ENCODE peak calls at places on chromosomes 7 and 10, in seven cellular contexts. C is tibial nerve, A is mesenchymal stem cell, X is thoracic aorta, F is heart right ventricle, Q is psoas muscle, U is stomach. L is an unnamed sample.

GRCh38 chr7:128197586-128197985 is 43.5 kb upstream of the LEP start:
- DNase-seq in U (no peak), A (no peak), X (no peak), F (no peak), Q (no peak), C (no peak), L (no peak)

GRCh38 chr7:6248581-6248980 is 23.8 kb downstream of the CYTH3 start:
- DNase-seq in U (no peak), A (peak; percentile 90), Q (no peak), F (no peak), C (no peak), X (no peak), L (no peak)

GRCh38 chr10:58102897-58103296 is 164.8 kb downstream of the IPMK start:
- DNase-seq in X (no peak), U (no peak), A (no peak), Q (no peak), F (no peak), C (no peak), L (no peak)

GRCh38 chr10:36042135-36042534 is 400.0 kb upstream of the FZD8 start:
- DNase-seq in F (no peak), A (peak; percentile 5), U (no peak), X (no peak), C (no peak), Q (no peak), L (no peak)

GRCh38 chr7:16915405-16915804 is 33.6 kb upstream of the AGR3 start:
- DNase-seq in X (no peak), Q (no peak), C (no peak), U (no peak), F (no peak), A (peak; percentile 88), L (no peak)

GRCh38 chr7:116098175-116098574 is 67.6 kb upstream of the TFEC start:
- DNase-seq in U (no peak), Q (no peak), A (no peak), X (no peak), F (no peak), C (no peak), L (no peak)

GRCh38 chr10:69064762-69065328 is 23.1 kb upstream of the SRGN start:
- DNase-seq in U (no peak), A (no peak), Q (no peak), F (no peak), C (no peak), X (no peak), L (no peak)

GRCh38 chr10:11444531-11445228 is 166.8 kb downstream of the USP6NL start:
- DNase-seq in U (no peak), Q (no peak), A (no peak), C (no peak), F (no peak), X (no peak), L (no peak)

GRCh38 chr10:1159131-1160061 is 103.2 kb downstream of the WDR37 start:
- DNase-seq in U (peak; percentile 17), A (no peak), C (no peak), X (no peak), Q (no peak), F (no peak), L (no peak)

GRCh38 chr10:34801066-34801738 is 13.9 kb downstream of the PARD3 start:
- DNase-seq in A (no peak), C (peak; percentile 16), U (no peak), X (no peak), Q (no peak), F (no peak), L (no peak)

GRCh38 chr10:62632071-62632809 is 172.3 kb upstream of the ADO start:
- DNase-seq in F (peak; percentile 77), C (peak; percentile 24), Q (no peak), A (no peak), X (no peak), U (no peak), L (no peak)

GRCh38 chr10:3057946-3058345 is 9.4 kb upstream of the PFKP start:
- DNase-seq in X (no peak), A (no peak), U (no peak), F (no peak), C (no peak), Q (no peak), L (no peak)

GRCh38 chr10:63806330-63806729 is 285.1 kb downstream of the REEP3 start:
- DNase-seq in U (no peak), X (no peak), F (no peak), C (no peak), Q (no peak), A (no peak), L (no peak)

GRCh38 chr7:75966209-75966961 is 28.0 kb downstream of the TMEM120A start:
- DNase-seq in A (no peak), C (peak; percentile 62), U (no peak), X (peak; percentile 54), Q (peak; percentile 75), F (peak; percentile 80), L (peak; percentile 42)

GRCh38 chr10:116671274-116671926 is 50.6 kb downstream of the PNLIPRP2 start:
- DNase-seq in C (no peak), F (no peak), U (no peak), X (no peak), A (no peak), Q (no peak), L (no peak)

GRCh38 chr10:110081914-110082313 is 74.1 kb downstream of the ADD3 start:
- DNase-seq in F (peak; percentile 35), U (no peak), A (no peak), X (no peak), Q (no peak), C (peak; percentile 43), L (no peak)

DNA sequence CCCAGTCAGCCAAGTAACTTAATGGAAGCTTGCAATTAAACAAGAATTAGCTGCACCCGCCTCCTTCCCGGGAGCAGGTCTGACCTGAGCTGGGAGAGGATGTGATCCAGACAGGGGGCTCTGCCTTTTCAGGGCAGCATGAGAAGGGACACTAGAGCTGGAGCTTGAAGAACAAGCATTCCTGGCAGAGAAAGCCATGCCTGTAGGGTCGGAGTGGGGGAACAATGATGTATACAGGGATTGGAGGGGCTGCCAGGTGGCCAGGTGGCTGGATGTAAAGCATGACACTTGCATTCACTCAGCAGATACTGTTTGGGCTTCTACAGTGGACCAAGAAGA is 112.5 kb downstream of the GRK5 start:
- DNase-seq in F (no peak), Q (no peak), X (no peak), U (no peak), C (no peak), A (no peak), L (no peak)
- H3K4me1 ChIP-seq in F (peaks cover 66% of the 10 kb centered on the region), Q (peaks cover 7% of the 10 kb centered on the region), X (peaks cover 58% of the 10 kb centered on the region), U (peaks cover 48% of the 10 kb centered on the region), C (peaks cover 8% of the 10 kb centered on the region), A (peaks cover 59% of the 10 kb centered on the region), L (peaks cover 6% of the 10 kb centered on the region)

DNA sequence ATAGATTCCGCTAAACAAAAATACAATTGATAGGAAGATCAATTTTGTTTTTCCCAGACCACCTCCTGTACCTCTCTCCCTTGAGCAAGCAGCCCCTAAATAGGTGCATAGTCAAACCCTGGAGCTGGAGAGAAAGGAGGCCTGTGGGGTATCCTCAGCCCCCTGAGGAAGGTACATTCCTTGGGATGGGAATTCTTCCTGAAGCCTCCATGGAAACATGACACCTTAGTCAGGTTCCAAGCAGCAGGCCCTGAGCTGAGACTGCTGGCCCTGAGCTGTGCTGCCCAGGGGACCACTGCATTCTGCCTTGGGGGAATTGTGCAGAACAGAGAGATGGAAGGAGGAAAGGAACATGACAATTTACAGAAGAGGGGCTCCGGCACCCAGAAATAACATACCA is 7.4 kb downstream of the HNRNPF start:
- DNase-seq in A (no peak), C (no peak), F (no peak), X (no peak), Q (no peak), U (no peak), L (no peak)
- H3K4me1 ChIP-seq in A (peaks cover 22% of the 10 kb centered on the region), C (peaks cover 57% of the 10 kb centered on the region), F (peaks cover 90% of the 10 kb centered on the region), X (peaks cover 84% of the 10 kb centered on the region), Q (peaks cover 78% of the 10 kb centered on the region), U (peaks cover 78% of the 10 kb centered on the region), L (peaks cover 35% of the 10 kb centered on the region)

DNA sequence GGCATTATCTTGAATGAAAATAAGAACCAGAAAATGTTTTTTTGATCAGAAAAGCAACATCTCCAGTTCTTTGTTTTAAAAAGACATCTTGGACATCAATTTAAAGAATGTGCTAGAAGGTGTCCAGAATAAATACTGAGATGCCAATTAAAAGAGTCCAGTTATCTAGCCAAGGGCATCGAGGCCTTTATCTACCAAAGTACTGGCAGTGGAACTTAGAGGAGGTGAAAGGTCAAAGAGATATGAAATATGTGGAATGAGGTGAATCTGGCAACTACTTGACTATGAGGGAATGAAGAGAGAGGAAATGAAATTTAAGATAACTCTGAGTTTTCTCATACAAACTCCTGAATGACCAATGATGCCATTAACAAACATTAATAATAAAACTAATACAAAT is 154.3 kb upstream of the GNAI1 start:
- DNase-seq in C (no peak), A (no peak), F (no peak), Q (no peak), X (no peak), U (no peak), L (no peak)
- H3K4me1 ChIP-seq in C (no peaks in the 10 kb centered on the region), A (no peaks in the 10 kb centered on the region), F (no peaks in the 10 kb centered on the region), Q (no peaks in the 10 kb centered on the region), X (no peaks in the 10 kb centered on the region), U (no peaks in the 10 kb centered on the region), L (no peaks in the 10 kb centered on the region)

DNA sequence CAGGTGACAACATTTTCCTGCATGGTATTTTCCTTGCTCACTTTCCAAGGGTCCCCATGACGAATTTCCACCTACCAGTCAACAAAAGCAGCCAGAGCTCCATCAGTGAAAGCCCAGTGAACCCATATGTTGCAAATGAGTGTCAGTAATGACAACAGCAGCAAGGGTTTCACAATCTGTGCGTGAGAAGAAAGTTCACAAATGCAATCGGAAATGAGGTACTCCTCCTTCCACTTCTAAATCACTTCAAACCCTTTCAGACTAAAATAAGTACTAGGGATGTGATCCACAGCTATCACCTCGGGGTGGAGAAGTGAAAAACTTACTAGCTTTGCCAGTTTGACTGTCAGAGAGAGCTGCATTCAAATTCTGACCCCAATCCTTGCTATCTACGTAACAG is 55.6 kb upstream of the BET1 start:
- DNase-seq in Q (no peak), U (no peak), F (no peak), C (no peak), A (peak; percentile 98), X (no peak), L (no peak)
- H3K4me1 ChIP-seq in Q (no peaks in the 10 kb centered on the region), U (no peaks in the 10 kb centered on the region), F (no peaks in the 10 kb centered on the region), C (no peaks in the 10 kb centered on the region), A (no peaks in the 10 kb centered on the region), X (no peaks in the 10 kb centered on the region), L (no peaks in the 10 kb centered on the region)

GRCh38 chr10:45076847-45077246 is 76.1 kb downstream of the ZNF22 start:
- DNase-seq in X (no peak), C (no peak), A (no peak), U (no peak), Q (no peak), F (no peak), L (no peak)
- H3K4me1 ChIP-seq in X (peaks cover 29% of the 10 kb centered on the region), C (no peaks in the 10 kb centered on the region), A (no peaks in the 10 kb centered on the region), U (no peaks in the 10 kb centered on the region), Q (no peaks in the 10 kb centered on the region), F (no peaks in the 10 kb centered on the region), L (no peaks in the 10 kb centered on the region)